ENCODE peak calls at places on chromosomes 11 and 22, in five cellular contexts. A, Q, G, K and J are unnamed samples. For H3K4me1, the result is how much of the 10 kb centered on the place peaks cover.

GRCh38 chr11:77752518-77752917 is 68.0 kb downstream of the RSF1 start:
- DNase-seq in K (no peak), Q (no peak), A (no peak), G (no peak), J (no peak)

GRCh38 chr11:20729597-20730095 is 60.3 kb downstream of the NELL1 start:
- DNase-seq in A (no peak), Q (no peak), G (no peak), K (no peak), J (no peak)

GRCh38 chr11:87437844-87438223 is 400.1 kb downstream of the TMEM135 start:
- DNase-seq in A (no peak), K (no peak), Q (no peak), G (no peak), J (no peak)

GRCh38 chr11:17593466-17594245 is 46.6 kb downstream of the OTOG start:
- DNase-seq in K (no peak), G (peak), Q (no peak), A (no peak), J (no peak)

GRCh38 chr22:39545310-39546063 is 12.9 kb upstream of the RPS19BP1 start:
- DNase-seq in A (peak), Q (no peak), K (peak), G (no peak), J (peak)

GRCh38 chr11:60786811-60787567 is 1.9 kb downstream of the MS4A10 start:
- DNase-seq in Q (peak), G (peak), K (no peak), A (no peak), J (no peak)

GRCh38 chr11:12531681-12532080 is 142.5 kb upstream of the TEAD1 start:
- DNase-seq in G (no peak), Q (no peak), A (no peak), K (no peak), J (no peak)

GRCh38 chr11:86688398-86689179 is 16.2 kb upstream of the ME3 start:
- DNase-seq in G (no peak), Q (no peak), K (peak), A (no peak), J (no peak)

GRCh38 chr11:47003180-47003877 is 66.8 kb downstream of the CSTPP1 start:
- DNase-seq in G (no peak), K (no peak), Q (no peak), A (no peak), J (no peak)

GRCh38 chr22:20209761-20210250 is 58.3 kb downstream of the RTN4R start:
- DNase-seq in Q (no peak), G (no peak), A (no peak), K (no peak), J (no peak)

GRCh38 chr11:129117595-129118350 is 74.4 kb downstream of the ARHGAP32 start:
- DNase-seq in Q (no peak), A (no peak), G (no peak), K (peak), J (peak)

GRCh38 chr22:49373801-49374226 is 453.9 kb downstream of the BRD1 start:
- DNase-seq in G (peak), K (no peak), A (no peak), Q (peak), J (no peak)

GRCh38 chr11:71282581-71283351 is 30.4 kb upstream of the SHANK2 start:
- DNase-seq in K (no peak), G (no peak), A (no peak), Q (peak), J (no peak)

GRCh38 chr11:71285111-71285510 is 32.7 kb upstream of the SHANK2 start:
- DNase-seq in G (no peak), A (no peak), K (no peak), Q (no peak), J (no peak)

GRCh38 chr11:71283960-71284359 is 31.6 kb upstream of the SHANK2 start:
- DNase-seq in K (no peak), Q (no peak), A (no peak), G (no peak), J (no peak)

GRCh38 chr11:71284525-71285092 is 32.2 kb upstream of the SHANK2 start:
- DNase-seq in G (no peak), Q (no peak), A (no peak), K (no peak), J (no peak)

DNA sequence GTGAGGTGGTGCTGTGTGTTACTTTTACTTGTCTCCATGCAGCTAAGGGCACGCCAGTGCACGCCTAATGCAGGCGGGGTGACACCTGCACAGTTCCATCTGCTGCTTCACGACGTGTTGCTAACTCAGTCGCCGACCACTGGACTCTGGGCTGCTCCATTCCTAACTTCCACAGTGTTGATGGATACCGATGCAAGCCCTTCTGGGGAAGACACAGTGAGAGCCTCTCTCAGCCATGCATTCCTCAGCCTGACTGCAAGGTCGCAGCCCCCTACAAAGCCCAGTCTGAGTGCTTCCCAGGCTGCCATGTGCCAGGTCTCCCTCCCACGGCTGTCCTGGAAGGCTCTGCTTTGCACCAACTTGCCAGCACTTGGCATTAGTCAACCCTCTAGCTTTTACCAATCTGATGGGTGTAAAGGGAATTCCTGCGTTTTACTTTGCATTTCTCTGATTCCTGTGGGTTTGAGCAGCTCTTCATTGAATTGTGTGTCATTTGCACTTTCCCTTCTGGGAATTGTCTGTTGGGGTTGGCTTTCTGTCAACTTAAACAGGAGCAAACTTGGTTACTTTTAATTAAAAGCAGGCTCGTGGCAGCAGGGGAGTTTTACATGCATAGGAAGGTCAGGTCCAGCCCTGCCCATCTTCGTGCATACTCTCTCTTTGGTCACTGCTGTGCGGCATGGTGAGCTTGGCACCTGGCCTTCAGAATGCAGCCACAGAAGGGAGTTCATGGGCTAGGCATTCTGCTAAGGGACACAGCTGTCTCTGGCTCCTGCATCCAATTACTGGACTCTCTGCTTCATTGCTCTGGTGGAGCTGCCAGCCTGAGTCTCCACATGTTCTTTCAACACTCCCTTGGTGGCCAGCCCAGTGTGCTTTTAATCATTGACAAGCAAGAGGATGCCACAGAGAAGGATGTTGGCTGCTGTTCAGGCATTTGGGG is 34.6 kb upstream of the SHANK2 start:
- DNase-seq in G (peak), Q (no peak), K (no peak), A (no peak), J (no peak)
- H3K27ac ChIP-seq in G (no peak), Q (no peak), K (no peak), A (no peak), J (no peak)

DNA sequence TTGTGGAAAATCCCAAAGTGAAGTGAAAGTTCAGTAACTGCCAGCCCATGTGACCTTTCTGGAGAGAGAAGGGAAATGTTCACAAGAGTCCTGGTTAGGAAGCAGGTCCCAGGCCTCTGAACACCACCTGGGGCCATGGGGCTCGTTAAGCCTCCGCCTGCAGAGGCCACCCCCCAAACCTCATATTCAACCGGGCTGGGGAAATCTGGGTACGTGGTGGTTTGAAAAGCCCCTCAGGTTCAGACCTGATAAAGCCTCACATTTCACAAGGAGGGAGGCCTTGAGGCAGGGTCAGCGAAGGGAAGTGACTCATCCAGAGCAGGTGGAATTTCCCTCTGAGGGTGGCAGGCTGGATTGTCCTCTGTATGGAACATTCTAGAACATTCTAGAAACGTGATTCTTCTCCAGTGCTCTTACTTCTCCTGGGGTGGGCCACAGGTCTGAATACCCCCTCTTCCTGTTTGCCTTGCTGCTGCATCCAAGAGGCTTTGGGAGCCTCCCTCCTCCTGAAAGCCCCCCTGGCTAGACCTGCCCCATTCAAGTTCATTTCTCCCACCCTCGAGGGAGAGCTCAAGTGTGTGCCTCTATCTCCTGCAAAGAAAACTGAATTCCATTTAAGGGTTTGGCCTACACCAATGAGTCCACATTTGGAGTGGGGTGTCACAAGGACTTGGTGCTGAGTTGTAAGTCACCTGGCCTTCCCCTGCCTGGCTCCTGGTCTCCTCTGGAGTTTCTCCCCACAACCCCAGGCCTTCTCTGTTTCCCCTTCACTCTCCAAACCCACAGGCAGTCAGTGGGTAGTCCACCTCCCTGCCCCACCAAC is 6.3 kb downstream of the FXYD2 start:
- DNase-seq in K (peak), A (peak), Q (no peak), G (peak), J (peak)
- H3K4me1 ChIP-seq in K (half or more), A (half or more), Q (under half), G (half or more), J (half or more)

GRCh38 chr22:42711895-42712837 is 8.5 kb downstream of the A4GALT start:
- DNase-seq in Q (no peak), A (no peak), K (no peak), G (no peak), J (no peak)
- H3K27ac ChIP-seq in Q (peak), A (no peak), K (no peak), G (peak), J (no peak)

DNA sequence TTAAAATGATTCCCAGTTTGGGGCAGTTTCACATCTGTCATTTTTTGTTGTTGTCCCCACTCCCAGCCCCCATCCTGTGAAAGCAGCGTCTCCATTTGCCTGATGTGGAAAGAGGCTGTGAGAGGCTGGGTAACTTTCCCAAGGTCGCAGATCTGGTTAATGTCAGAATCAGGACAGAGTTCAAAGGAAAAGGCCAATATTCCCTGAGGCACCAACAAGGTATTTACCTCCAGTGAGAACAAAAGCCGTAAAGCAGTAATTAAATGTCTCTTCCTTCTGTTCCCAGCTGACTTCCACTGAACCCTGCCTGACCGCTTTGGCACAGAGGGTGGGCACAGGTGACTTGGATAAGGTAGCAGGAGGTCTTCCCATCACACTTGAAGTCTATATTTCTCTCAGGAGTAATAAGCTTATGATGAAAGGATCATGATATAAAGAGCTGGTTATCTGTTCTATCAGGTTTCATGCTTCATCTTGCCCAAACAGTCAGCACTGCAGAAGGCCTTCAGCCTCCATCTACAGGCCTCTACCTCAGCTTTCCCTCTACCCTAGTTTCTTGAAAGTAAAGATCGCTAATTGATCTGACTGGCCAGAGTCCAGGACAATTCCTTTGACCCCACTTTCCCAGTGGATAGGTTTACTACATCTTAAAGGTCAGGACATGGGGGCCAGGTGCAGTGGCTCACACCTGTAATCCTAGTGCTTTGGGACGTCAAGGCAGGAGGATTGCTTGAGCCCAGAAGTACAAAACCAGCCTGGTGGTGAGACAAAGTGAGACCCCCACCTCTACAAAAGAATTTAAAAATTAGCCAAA is 9.4 kb downstream of the C11orf91 start:
- DNase-seq in G (no peak), A (no peak), Q (no peak), K (no peak), J (no peak)
- H3K4me1 ChIP-seq in G (under half), A (under half), Q (under half), K (under half), J (under half)

DNA sequence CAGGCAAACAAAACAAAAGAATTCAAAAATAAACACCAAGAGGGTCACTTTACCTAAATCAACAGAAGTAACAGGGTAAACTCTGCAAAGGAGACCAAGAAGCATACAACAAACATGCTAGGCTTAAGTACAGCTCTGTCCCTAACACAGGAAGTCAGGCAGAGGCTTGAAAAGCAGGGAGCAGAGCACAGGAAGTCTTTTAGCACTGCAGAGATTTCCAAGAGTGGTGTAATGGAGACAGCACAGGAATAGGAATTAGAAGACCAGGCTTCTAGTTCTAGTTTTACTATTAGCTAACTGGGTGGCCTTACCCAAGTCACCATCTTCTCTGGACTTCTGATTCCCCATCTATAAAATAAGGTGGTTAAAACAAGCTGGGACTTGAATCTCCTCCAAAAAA is 1.9 kb downstream of the RBFOX2 start:
- DNase-seq in Q (no peak), K (no peak), A (no peak), G (no peak), J (no peak)
- H3K27ac ChIP-seq in Q (peak), K (no peak), A (no peak), G (peak), J (no peak)

DNA sequence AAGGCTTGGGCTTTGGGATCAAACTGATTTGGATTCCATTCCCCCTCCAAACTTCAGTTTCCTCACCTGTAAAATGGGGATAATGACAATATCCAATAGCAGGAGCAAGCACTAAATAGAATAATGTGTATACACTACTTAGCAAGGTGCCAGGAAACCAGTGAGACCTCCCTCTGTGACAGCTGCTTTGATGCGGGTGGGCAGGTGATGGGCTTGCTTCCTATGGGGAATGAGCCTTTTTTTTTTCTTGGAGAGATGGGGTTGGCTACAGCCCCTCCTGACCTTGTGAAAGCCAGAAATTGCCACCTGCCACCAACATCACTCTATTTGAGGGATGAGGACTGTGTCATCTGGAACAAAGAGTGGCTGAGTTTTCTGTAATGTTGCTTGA is 1.1 kb downstream of the CD82 start:
- DNase-seq in A (no peak), K (peak), Q (no peak), G (no peak), J (no peak)
- H3K4me1 ChIP-seq in A (half or more), K (half or more), Q (under half), G (under half), J (half or more)